ENCODE peak calls at places on chromosomes 12 and 14, in five cellular contexts. W, X, J, S and K are unnamed samples. For H3K4me1, the result is how much of the 10 kb centered on the place peaks cover.

GRCh38 chr12:91695964-91696363 is 449.7 kb downstream of the BTG1 start:
- DNase-seq in X (no peak), S (no peak), J (no peak), W (no peak), K (no peak)

GRCh38 chr12:98440165-98440581 is 75.2 kb upstream of the TMPO start:
- DNase-seq in S (peak), W (no peak), J (no peak), X (peak), K (no peak)

GRCh38 chr12:46212108-46212982 is 56.5 kb downstream of the SLC38A1 start:
- DNase-seq in W (no peak), J (no peak), X (no peak), S (no peak), K (no peak)

GRCh38 chr12:44509471-44509870 is 366.6 kb downstream of the NELL2 start:
- DNase-seq in X (no peak), S (no peak), W (peak), J (no peak), K (no peak)

GRCh38 chr12:132600048-132601032 is 10.0 kb downstream of the LRCOL1 start:
- DNase-seq in S (no peak), X (peak), W (no peak), J (no peak), K (no peak)

GRCh38 chr12:91053951-91054715 is 3.7 kb downstream of the KERA start:
- DNase-seq in X (peak), S (no peak), W (no peak), J (no peak), K (no peak)

GRCh38 chr12:79939728-79940306 is 4.9 kb upstream of the PPP1R12A start:
- DNase-seq in S (no peak), J (no peak), W (no peak), X (no peak), K (no peak)

GRCh38 chr12:118850244-118850825 is 131.0 kb upstream of the SRRM4 start:
- DNase-seq in X (no peak), J (no peak), S (no peak), W (peak), K (peak)

GRCh38 chr12:76704693-76705092 is 59.2 kb upstream of the ZDHHC17 start:
- DNase-seq in W (no peak), J (no peak), X (no peak), S (no peak), K (no peak)

GRCh38 chr12:25287610-25288009 is 36.9 kb upstream of the KRAS start:
- DNase-seq in S (no peak), X (no peak), J (no peak), W (no peak), K (no peak)

GRCh38 chr14:51578853-51579252 is 72.9 kb upstream of the FRMD6 start:
- DNase-seq in S (no peak), X (no peak), W (no peak), J (no peak), K (no peak)

GRCh38 chr12:85627584-85627983 is 208.6 kb downstream of the RASSF9 start:
- DNase-seq in W (no peak), X (no peak), S (no peak), J (no peak), K (no peak)

GRCh38 chr12:90816353-90817089 is 138.5 kb downstream of the CCER1 start:
- DNase-seq in S (no peak), J (no peak), X (no peak), W (no peak), K (no peak)

GRCh38 chr14:105862581-105863239 is 336.3 kb downstream of the TMEM121 start:
- DNase-seq in S (no peak), W (no peak), X (no peak), J (no peak), K (no peak)

GRCh38 chr14:90624732-90625444 is 191.3 kb downstream of the TTC7B start:
- DNase-seq in J (no peak), S (peak), X (no peak), W (no peak), K (no peak)

GRCh38 chr14:73787760-73788508 is 63.7 kb upstream of the PTGR2 start:
- DNase-seq in S (no peak), J (no peak), X (no peak), W (no peak), K (no peak)

GRCh38 chr12:59444932-59445331 is 150.9 kb upstream of the SLC16A7 start:
- DNase-seq in J (no peak), S (no peak), X (no peak), W (no peak), K (no peak)

GRCh38 chr12:102824218-102824835 is 92.7 kb downstream of the PAH start:
- DNase-seq in S (no peak), W (peak), X (peak), J (no peak), K (no peak)

GRCh38 chr12:125773033-125773432 is 707.8 kb downstream of the AACS start:
- DNase-seq in S (no peak), J (no peak), W (no peak), X (no peak), K (peak)

GRCh38 chr14:34098045-34098984 is 147.4 kb upstream of the EGLN3 start:
- DNase-seq in S (no peak), X (peak), J (no peak), W (no peak), K (no peak)

GRCh38 chr12:51077930-51078329 is 5.5 kb downstream of the CSRNP2 start:
- DNase-seq in J (no peak), X (peak), S (peak), W (no peak), K (no peak)

GRCh38 chr14:106442857-106443256 is 916.5 kb downstream of the TMEM121 start:
- DNase-seq in X (no peak), W (no peak), J (no peak), S (no peak), K (no peak)

GRCh38 chr12:12726543-12727093 is 9.4 kb downstream of the CDKN1B start:
- DNase-seq in S (no peak), W (no peak), J (no peak), X (no peak), K (no peak)

GRCh38 chr14:32571995-32572866 is 243.1 kb downstream of the AKAP6 start:
- DNase-seq in W (no peak), S (no peak), X (no peak), J (no peak), K (no peak)

GRCh38 chr12:27289414-27289813 is 43.2 kb upstream of the BMAL2 start:
- DNase-seq in W (no peak), J (no peak), X (no peak), S (no peak), K (no peak)

GRCh38 chr14:96362071-96362964 is 823 bp downstream of the ATG2B start:
- DNase-seq in X (peak), J (peak), W (no peak), S (peak), K (no peak)

GRCh38 chr12:116377194-116377735 is 99.8 kb upstream of the MED13L start:
- DNase-seq in J (no peak), X (no peak), S (no peak), W (no peak), K (no peak)

GRCh38 chr14:68278568-68279436 is 459.2 kb downstream of the RAD51B start:
- DNase-seq in W (no peak), X (no peak), S (no peak), J (no peak), K (no peak)

GRCh38 chr14:79437951-79438350 is 773.4 kb downstream of the DIO2 start:
- DNase-seq in X (no peak), S (no peak), J (no peak), W (no peak), K (no peak)

GRCh38 chr12:32755051-32755653 is 545 bp downstream of the YARS2 start:
- DNase-seq in W (peak), X (peak), J (peak), S (peak), K (peak)

GRCh38 chr12:28237423-28237822 is 47.2 kb downstream of the CCDC91 start:
- DNase-seq in S (no peak), W (no peak), J (no peak), X (no peak), K (no peak)

GRCh38 chr12:41293011-41293410 is 104.9 kb downstream of the PDZRN4 start:
- DNase-seq in S (no peak), W (no peak), X (no peak), J (no peak), K (no peak)

DNA sequence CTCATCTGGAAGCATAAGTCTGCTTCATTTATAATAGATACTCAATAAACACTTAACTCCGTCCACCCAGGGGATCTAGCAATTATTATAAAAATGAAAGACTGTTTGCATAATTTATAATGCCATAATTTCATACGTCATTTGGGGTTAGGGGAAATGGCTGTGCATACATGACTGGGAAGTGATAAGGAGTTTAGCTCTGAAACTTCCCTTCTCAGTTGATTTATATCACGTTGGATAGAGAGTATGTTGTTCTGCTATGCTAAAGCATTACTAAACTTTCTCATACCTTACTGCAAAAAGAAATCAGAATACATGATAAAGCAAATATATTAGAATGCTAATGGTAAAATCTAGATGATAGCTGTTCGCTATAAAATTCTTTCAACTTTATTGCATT is 90.4 kb upstream of the DYNC1H1 start:
- DNase-seq in X (no peak), J (no peak), S (no peak), W (no peak), K (no peak)
- H3K4me1 ChIP-seq in X (half or more), J (half or more), S (under half), W (under half), K (under half)

GRCh38 chr12:67804168-67804567 is 155.6 kb downstream of the DYRK2 start:
- DNase-seq in W (no peak), S (no peak), X (no peak), J (no peak), K (no peak)
- H3K4me1 ChIP-seq in W (under half), S (under half), X (under half), J (under half), K (under half)

GRCh38 chr12:120534703-120535655 is 823 bp downstream of the RNF10 start:
- DNase-seq in X (peak), W (peak), J (peak), S (no peak), K (no peak)
- H3K4me1 ChIP-seq in X (half or more), W (under half), J (under half), S (under half), K (under half)

GRCh38 chr14:35403397-35404245 is 928 bp downstream of the NFKBIA start:
- DNase-seq in S (peak), X (peak), J (peak), W (peak), K (no peak)
- H3K4me1 ChIP-seq in S (under half), X (half or more), J (half or more), W (under half), K (under half)

GRCh38 chr14:61701946-61702345 is 6.6 kb downstream of the HIF1A start:
- DNase-seq in S (no peak), J (no peak), X (no peak), W (no peak), K (no peak)

GRCh38 chr14:61705017-61705416 is 9.7 kb downstream of the HIF1A start:
- DNase-seq in X (no peak), S (no peak), W (no peak), J (no peak), K (no peak)

GRCh38 chr14:61703342-61704129 is 8.2 kb downstream of the HIF1A start:
- DNase-seq in W (no peak), S (no peak), X (no peak), J (no peak), K (no peak)

GRCh38 chr14:61704554-61704953 is 9.2 kb downstream of the HIF1A start:
- DNase-seq in X (no peak), W (no peak), J (no peak), S (no peak), K (no peak)

DNA sequence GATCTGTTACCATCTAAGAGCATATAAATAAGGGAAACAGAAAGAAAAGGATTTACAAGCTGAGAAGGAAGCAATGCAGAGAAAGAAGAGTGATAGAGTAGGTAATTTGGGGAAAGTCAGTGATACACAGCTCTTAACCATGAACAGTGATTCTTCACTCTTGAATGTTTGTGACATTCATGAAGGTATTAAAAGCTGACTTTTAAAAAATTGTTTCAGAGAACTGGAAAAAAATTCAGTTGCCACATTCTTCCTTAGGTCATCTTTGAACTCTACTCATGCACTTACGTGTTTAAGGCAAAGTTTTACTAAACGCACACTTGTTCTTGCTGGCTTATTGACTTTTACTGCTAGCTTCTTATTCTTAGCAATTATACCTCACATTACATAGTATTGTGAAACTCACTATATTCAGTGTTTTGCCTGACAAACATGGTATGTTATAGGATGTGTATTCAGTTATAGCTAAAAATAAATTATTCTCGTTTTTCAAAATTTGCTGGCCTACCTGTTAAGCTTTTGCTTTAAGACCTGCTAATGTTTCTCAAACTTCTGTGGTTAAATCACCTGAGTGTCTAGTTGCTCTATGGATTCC is 10.9 kb downstream of the HIF1A start:
- DNase-seq in W (no peak), J (no peak), X (no peak), S (no peak), K (no peak)
- H3K4me1 ChIP-seq in W (under half), J (under half), X (half or more), S (under half), K (under half)

GRCh38 chr12:89230376-89231101 is 121.8 kb downstream of the DUSP6 start:
- DNase-seq in J (no peak), S (no peak), W (no peak), X (no peak), K (no peak)

GRCh38 chr12:89228466-89228865 is 123.8 kb downstream of the DUSP6 start:
- DNase-seq in S (no peak), J (no peak), W (no peak), X (no peak), K (no peak)

GRCh38 chr12:89227774-89228173 is 124.5 kb downstream of the DUSP6 start:
- DNase-seq in X (no peak), S (no peak), J (no peak), W (no peak), K (no peak)

GRCh38 chr12:89225401-89225800 is 126.9 kb downstream of the DUSP6 start:
- DNase-seq in X (no peak), W (no peak), J (peak), S (peak), K (no peak)

GRCh38 chr12:89225808-89226368 is 126.4 kb downstream of the DUSP6 start:
- DNase-seq in W (no peak), J (no peak), S (peak), X (no peak), K (peak)
- H3K4me1 ChIP-seq in W (under half), J (under half), S (under half), X (under half), K (under half)

DNA sequence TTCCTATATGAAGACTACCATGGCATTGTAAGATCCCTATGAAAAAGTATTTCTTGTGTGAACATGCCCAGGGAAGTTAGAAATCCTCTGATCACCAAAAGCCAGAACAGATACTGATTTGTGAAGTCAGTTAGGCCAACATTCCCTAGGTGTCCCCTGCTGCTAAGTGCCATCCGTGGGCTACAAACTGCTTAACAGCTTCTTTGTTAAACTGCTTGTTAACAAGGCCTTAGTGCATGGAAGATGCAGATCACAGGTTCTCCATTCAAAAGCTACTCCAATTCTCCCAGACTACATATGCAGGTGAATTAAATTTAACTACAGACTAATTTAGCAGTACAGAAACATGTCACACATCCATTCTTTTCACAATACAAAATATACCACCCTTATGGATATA is 108.2 kb downstream of the PRICKLE1 start:
- DNase-seq in S (no peak), J (no peak), X (no peak), W (no peak), K (no peak)
- H3K4me1 ChIP-seq in S (under half), J (under half), X (under half), W (under half), K (under half)

GRCh38 chr14:88004637-88005036 is 298 bp upstream of the GPR65 start:
- DNase-seq in S (no peak), J (no peak), X (no peak), W (no peak), K (no peak)

GRCh38 chr14:88009486-88009885 is 4.6 kb downstream of the GPR65 start:
- DNase-seq in S (no peak), W (no peak), X (no peak), J (no peak), K (no peak)

GRCh38 chr14:88005050-88005481 is at the start of gene GPR65:
- DNase-seq in J (no peak), S (no peak), W (no peak), X (no peak), K (no peak)

GRCh38 chr14:88007608-88008007 is 2.7 kb downstream of the GPR65 start:
- DNase-seq in J (no peak), S (no peak), W (no peak), X (no peak), K (no peak)

GRCh38 chr14:88005978-88006851 is 1.3 kb downstream of the GPR65 start:
- DNase-seq in W (no peak), J (peak), S (peak), X (no peak), K (no peak)
- H3K4me1 ChIP-seq in W (under half), J (half or more), S (under half), X (half or more), K (under half)

DNA sequence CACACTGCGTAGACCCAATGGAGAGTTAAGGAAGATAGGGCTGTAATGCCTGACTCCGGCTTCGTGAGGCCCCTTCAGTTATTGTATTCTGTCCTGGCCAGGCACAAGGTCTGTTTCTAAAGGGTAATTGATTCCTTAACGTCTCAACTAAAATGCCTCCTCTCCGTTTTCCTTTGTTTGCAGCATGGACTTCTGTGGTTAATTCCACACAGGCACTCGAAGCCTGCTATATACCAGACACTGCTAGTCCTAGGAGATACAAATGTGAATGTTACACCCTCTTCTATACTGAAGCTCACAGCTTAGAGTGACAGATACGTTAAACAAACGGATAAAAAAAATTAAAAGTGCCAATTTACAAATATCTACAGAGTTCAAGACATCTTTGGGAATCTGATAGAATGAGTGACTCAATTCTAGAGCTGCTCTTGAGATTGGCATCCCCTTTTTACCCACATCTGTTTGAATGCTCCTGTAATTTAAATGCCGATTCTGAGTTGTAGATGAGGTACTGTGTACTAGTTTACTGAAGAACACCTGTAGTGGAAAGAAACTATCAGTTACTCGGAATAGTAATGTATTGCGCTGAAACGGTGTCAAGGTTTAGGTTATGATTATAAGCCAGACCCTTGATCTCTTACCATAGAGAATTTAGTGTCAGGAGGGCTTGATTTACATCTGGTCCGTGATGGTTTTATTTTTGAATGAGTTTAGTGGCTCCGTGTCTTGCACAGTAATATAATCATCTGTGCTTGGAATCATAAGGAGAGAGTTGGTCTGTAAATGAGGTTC is 784 bp downstream of the PSMA6 start:
- DNase-seq in J (no peak), W (no peak), X (no peak), S (no peak), K (no peak)
- H3K4me1 ChIP-seq in J (under half), W (under half), X (half or more), S (under half), K (under half)